ENCODE peak calls at places on chromosomes 16 and 17, in ten cellular contexts. P is fibroblast of mammary gland, I is mucosa of descending colon, F is HFF-Myc, E is AG09309, C is bronchial epithelial cell, A is cardiac fibroblast, J is lung, L is heart right ventricle, N is left lung. X is an unnamed sample.

GRCh38 chr17:75764711-75765421 is at the start of gene GALK1:
- DNase-seq in J (peak; percentile 78), N (peak; percentile 84), A (peak; percentile 68), F (no peak), I (peak; percentile 89), E (no peak), L (peak; percentile 73), C (peak; percentile 51), P (peak; percentile 60), X (no peak)

GRCh38 chr17:39767147-39767546 is 29.4 kb downstream of the GRB7 start:
- DNase-seq in E (no peak), N (no peak), L (no peak), J (no peak), P (no peak), F (no peak), A (no peak), C (no peak), I (no peak), X (no peak)

GRCh38 chr16:5175263-5175662 is 77.7 kb upstream of the EEF2KMT start:
- DNase-seq in P (no peak), C (no peak), J (no peak), E (no peak), L (no peak), F (no peak), A (no peak), N (no peak), I (peak; percentile 49), X (no peak)

GRCh38 chr16:85166281-85166680 is 54.0 kb upstream of the CIBAR2 start:
- DNase-seq in J (no peak), L (no peak), E (no peak), F (no peak), C (no peak), P (no peak), I (peak; percentile 13), N (no peak), A (peak; percentile 23), X (no peak)

GRCh38 chr16:74723224-74723623 is 22.6 kb upstream of the MLKL start:
- DNase-seq in F (no peak), C (no peak), P (no peak), N (no peak), E (no peak), J (no peak), L (no peak), A (no peak), I (no peak), X (no peak)

GRCh38 chr16:15494231-15494630 is 59.8 kb downstream of the BMERB1 start:
- DNase-seq in A (peak; percentile 62), P (peak; percentile 84), C (no peak), E (no peak), L (no peak), N (no peak), J (no peak), I (no peak), F (no peak), X (no peak)

GRCh38 chr17:78226055-78226751 is 5.2 kb upstream of the TMEM235 start:
- DNase-seq in F (no peak), N (no peak), E (no peak), C (no peak), P (no peak), J (no peak), I (no peak), A (no peak), L (no peak), X (no peak)

GRCh38 chr17:74776990-74777389 is 845 bp upstream of the NAT9 start:
- DNase-seq in I (no peak), C (no peak), P (no peak), A (no peak), N (no peak), J (no peak), L (no peak), E (no peak), F (no peak), X (no peak)

GRCh38 chr16:27639588-27640276 is 89.8 kb downstream of the KATNIP start:
- DNase-seq in A (peak; percentile 71), F (peak; percentile 44), E (peak; percentile 5), I (no peak), N (no peak), L (peak; percentile 16), J (no peak), C (peak; percentile 53), P (peak; percentile 63), X (peak; percentile 45)

GRCh38 chr16:47180073-47180472 is 36.3 kb upstream of the NETO2 start:
- DNase-seq in I (no peak), N (no peak), E (no peak), A (no peak), P (no peak), F (no peak), L (no peak), J (no peak), C (no peak), X (no peak)

GRCh38 chr16:51084074-51084928 is 66.8 kb downstream of the SALL1 start:
- DNase-seq in J (no peak), I (no peak), C (no peak), A (no peak), P (no peak), N (no peak), L (no peak), E (no peak), F (no peak), X (peak; percentile 60)

GRCh38 chr16:87895641-87896141 is 26.4 kb upstream of the SLC7A5 start:
- DNase-seq in J (no peak), A (peak; percentile 57), L (no peak), P (peak; percentile 80), N (peak; percentile 53), E (no peak), F (no peak), C (no peak), I (no peak), X (peak; percentile 12)

GRCh38 chr16:50688867-50689266 is 4.5 kb upstream of the NOD2 start:
- DNase-seq in J (no peak), C (no peak), L (no peak), N (no peak), P (no peak), E (no peak), I (no peak), A (no peak), F (no peak), X (no peak)

GRCh38 chr16:813204-813915 is 12.8 kb upstream of the GNG13 start:
- DNase-seq in A (peak; percentile 28), J (no peak), F (no peak), P (peak; percentile 20), E (no peak), C (no peak), I (no peak), L (no peak), N (no peak), X (no peak)
- TF ChIP-seq CTCF in A (peak; percentile 53), J (peak; percentile 26), F (peak; percentile 59), P (peak; percentile 41), E (peak; percentile 61), C (peak; percentile 48), I (no peak), L (peak; percentile 63), N (peak; percentile 44), X (peak; percentile 44)

GRCh38 chr17:59859444-59860025 is 33.2 kb downstream of the TUBD1 start:
- DNase-seq in L (no peak), N (no peak), C (peak; percentile 59), I (no peak), A (peak; percentile 84), E (peak; percentile 33), F (no peak), J (no peak), P (peak; percentile 78), X (no peak)
- H3K4me3 ChIP-seq in L (no peak overlapping the region), N (no peak overlapping the region), C (no peak overlapping the region), I (no peak overlapping the region), A (no peak overlapping the region), E (no peak overlapping the region), F (no peak overlapping the region), J (no peak overlapping the region), P (no peak overlapping the region), X (no peak overlapping the region)

DNA sequence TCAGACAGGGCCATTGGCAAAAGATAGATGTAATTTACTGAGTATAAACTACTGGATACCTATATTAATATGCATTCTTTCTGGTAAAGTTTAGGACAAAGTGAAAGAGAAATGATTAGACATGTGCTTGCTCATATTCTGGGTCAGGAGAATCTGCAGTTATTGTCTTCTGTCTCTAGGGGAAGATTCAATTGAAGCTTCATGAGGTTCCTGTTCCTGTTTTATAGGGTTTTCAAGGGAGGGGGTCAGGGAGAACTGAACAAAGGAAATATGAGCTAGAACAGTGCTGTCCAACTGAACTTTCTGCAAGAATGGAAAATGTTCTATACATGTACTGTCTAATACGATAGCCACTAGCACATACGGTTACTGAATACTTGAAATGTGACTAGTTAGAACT is 59.3 kb upstream of the CORO6 start:
- DNase-seq in J (no peak), E (no peak), L (no peak), N (no peak), C (no peak), P (no peak), F (no peak), A (no peak), I (no peak), X (no peak)
- TF ChIP-seq CTCF in J (no peak), E (no peak), L (peak; percentile 37), N (peak; percentile 26), C (no peak), P (no peak), F (no peak), A (no peak), I (no peak), X (no peak)

DNA sequence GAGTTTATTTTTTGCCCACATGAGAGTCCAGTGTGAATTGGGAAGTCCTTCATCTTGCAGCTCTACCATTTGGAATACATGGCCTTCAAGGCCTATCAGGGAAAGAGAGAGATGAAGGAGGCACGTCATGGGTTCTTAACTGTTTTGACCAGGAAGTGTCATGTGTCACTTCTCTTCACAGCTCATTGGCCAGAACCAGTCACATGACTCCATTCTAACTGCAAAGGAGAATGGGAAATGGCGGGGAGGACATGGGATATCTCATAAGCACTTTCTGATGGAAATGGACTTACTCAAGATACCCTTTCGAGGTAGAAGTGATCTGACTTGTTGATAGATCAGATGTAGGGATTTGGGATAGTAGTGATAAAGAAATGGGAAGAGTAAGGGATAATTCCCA is 57.9 kb upstream of the CES5A start:
- DNase-seq in P (no peak), E (no peak), J (no peak), N (no peak), C (no peak), I (no peak), F (no peak), A (no peak), L (no peak), X (no peak)
- H3K4me3 ChIP-seq in P (no peak overlapping the region), E (no peak overlapping the region), J (no peak overlapping the region), N (no peak overlapping the region), C (no peak overlapping the region), I (no peak overlapping the region), F (no peak overlapping the region), A (no peak overlapping the region), L (no peak overlapping the region), X (no peak overlapping the region)

DNA sequence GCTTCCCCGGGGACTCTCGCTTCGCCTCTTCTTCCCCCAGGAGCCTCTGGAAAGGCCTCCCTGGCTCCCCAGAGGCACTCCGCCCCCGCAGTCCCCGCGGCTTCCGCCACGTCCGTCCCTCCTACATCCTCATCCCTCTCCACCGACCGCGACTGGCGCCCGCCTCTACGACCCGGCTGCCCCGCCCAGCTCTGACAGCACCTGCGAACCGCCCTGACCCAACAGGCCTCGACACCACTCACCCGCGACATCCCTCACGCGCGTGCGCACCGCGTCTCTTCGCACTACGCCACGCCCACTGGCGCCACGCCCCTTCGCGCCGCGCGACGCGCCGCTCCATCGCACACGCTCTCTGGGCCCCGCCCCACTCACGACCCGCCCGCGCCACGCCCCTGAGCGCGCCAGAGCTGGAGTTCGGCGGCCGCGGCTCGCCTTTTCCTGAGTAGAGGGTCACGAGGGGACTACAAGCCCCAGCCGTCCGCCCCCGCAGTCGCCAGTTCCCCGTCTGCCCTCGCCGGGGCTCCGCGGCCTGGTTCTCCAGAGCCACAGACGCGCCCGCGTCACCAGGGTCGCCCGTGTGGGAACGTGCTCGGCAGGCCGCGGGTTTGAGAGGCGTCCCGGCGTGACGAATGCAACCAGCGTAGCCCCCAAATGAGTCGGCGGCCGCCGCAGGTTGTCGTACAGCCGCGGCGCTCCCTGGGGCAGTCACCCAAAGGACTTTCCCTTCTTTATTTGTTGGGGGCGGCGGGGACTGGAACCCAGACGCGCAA is 56.2 kb upstream of the LRRC37A3 start:
- DNase-seq in C (peak; percentile 85), A (peak; percentile 94), E (peak; percentile 57), J (peak; percentile 96), N (peak; percentile 98), P (peak; percentile 84), F (peak; percentile 78), I (peak; percentile 98), L (peak; percentile 93), X (peak; percentile 60)
- TF ChIP-seq CTCF in C (no peak), A (no peak), E (no peak), J (no peak), N (no peak), P (no peak), F (no peak), I (no peak), L (no peak), X (no peak)